ENCODE peak calls at places on chromosomes 5 and 9, in six cellular contexts. One of them, this sample, is unnamed. For H3K9me3, the result is how much of the 10 kb centered on the place peaks cover.

GRCh38 chr5:132556511-132557424 is at the start of gene RAD50:
- DNase-seq in mucosa of descending colon: peak
- DNase-seq in pancreas: peak
- DNase-seq in Panc1: peak
- DNase-seq in heart right ventricle: peak
- DNase-seq in body of pancreas: peak
- DNase-seq in this sample: peak

GRCh38 chr5:109411627-109412026 is 1.9 kb upstream of the PJA2 start:
- DNase-seq in body of pancreas: no peak
- DNase-seq in heart right ventricle: no peak
- DNase-seq in Panc1: no peak
- DNase-seq in pancreas: no peak
- DNase-seq in mucosa of descending colon: no peak
- DNase-seq in this sample: no peak

GRCh38 chr9:468766-469496 is 254.3 kb downstream of the DOCK8 start:
- DNase-seq in mucosa of descending colon: peak
- DNase-seq in Panc1: no peak
- DNase-seq in pancreas: peak
- DNase-seq in body of pancreas: peak
- DNase-seq in heart right ventricle: no peak
- DNase-seq in this sample: no peak

GRCh38 chr5:133527311-133527710 is 85.0 kb downstream of the FSTL4 start:
- DNase-seq in pancreas: no peak
- DNase-seq in body of pancreas: no peak
- DNase-seq in heart right ventricle: no peak
- DNase-seq in mucosa of descending colon: no peak
- DNase-seq in Panc1: no peak
- DNase-seq in this sample: no peak

GRCh38 chr5:178368716-178369300 is 136.2 kb upstream of the PHYKPL start:
- DNase-seq in Panc1: no peak
- DNase-seq in body of pancreas: no peak
- DNase-seq in pancreas: no peak
- DNase-seq in heart right ventricle: no peak
- DNase-seq in mucosa of descending colon: peak
- DNase-seq in this sample: no peak

GRCh38 chr5:52794519-52794918 is 6.8 kb downstream of the ITGA1 start:
- DNase-seq in Panc1: no peak
- DNase-seq in pancreas: no peak
- DNase-seq in heart right ventricle: no peak
- DNase-seq in mucosa of descending colon: no peak
- DNase-seq in body of pancreas: peak
- DNase-seq in this sample: no peak

GRCh38 chr9:129111143-129111761 is at the start of gene PTPA:
- DNase-seq in heart right ventricle: peak
- DNase-seq in Panc1: no peak
- DNase-seq in pancreas: peak
- DNase-seq in mucosa of descending colon: peak
- DNase-seq in body of pancreas: peak
- DNase-seq in this sample: peak

GRCh38 chr5:117889592-117889991 is 1098.8 kb downstream of the DTWD2 start:
- DNase-seq in pancreas: no peak
- DNase-seq in heart right ventricle: no peak
- DNase-seq in mucosa of descending colon: no peak
- DNase-seq in Panc1: no peak
- DNase-seq in body of pancreas: no peak
- DNase-seq in this sample: no peak

GRCh38 chr5:60586307-60586901 is 113.6 kb downstream of the DEPDC1B start:
- DNase-seq in body of pancreas: no peak
- DNase-seq in pancreas: no peak
- DNase-seq in mucosa of descending colon: no peak
- DNase-seq in Panc1: no peak
- DNase-seq in heart right ventricle: no peak
- DNase-seq in this sample: no peak

GRCh38 chr5:96257904-96258303 is 175.1 kb downstream of the PCSK1 start:
- DNase-seq in heart right ventricle: no peak
- DNase-seq in body of pancreas: no peak
- DNase-seq in pancreas: no peak
- DNase-seq in mucosa of descending colon: no peak
- DNase-seq in Panc1: no peak
- DNase-seq in this sample: no peak

GRCh38 chr9:128055222-128056040 is 11.7 kb downstream of the NAIF1 start:
- DNase-seq in Panc1: no peak
- DNase-seq in body of pancreas: peak
- DNase-seq in heart right ventricle: no peak
- DNase-seq in pancreas: peak
- DNase-seq in mucosa of descending colon: no peak
- DNase-seq in this sample: no peak

GRCh38 chr9:34452568-34452967 is 5.8 kb downstream of the FAM219A start:
- DNase-seq in body of pancreas: no peak
- DNase-seq in heart right ventricle: no peak
- DNase-seq in mucosa of descending colon: no peak
- DNase-seq in pancreas: no peak
- DNase-seq in Panc1: no peak
- DNase-seq in this sample: no peak

GRCh38 chr5:150451594-150451993 is 2.1 kb upstream of the RPS14 start:
- DNase-seq in pancreas: no peak
- DNase-seq in mucosa of descending colon: no peak
- DNase-seq in body of pancreas: no peak
- DNase-seq in Panc1: no peak
- DNase-seq in heart right ventricle: no peak
- DNase-seq in this sample: no peak

GRCh38 chr9:131513177-131513576 is 10.5 kb downstream of the POMT1 start:
- DNase-seq in pancreas: no peak
- DNase-seq in heart right ventricle: no peak
- DNase-seq in Panc1: no peak
- DNase-seq in body of pancreas: no peak
- DNase-seq in mucosa of descending colon: no peak
- DNase-seq in this sample: no peak

GRCh38 chr9:131516930-131517329 is 14.1 kb downstream of the UCK1 start:
- DNase-seq in heart right ventricle: no peak
- DNase-seq in pancreas: no peak
- DNase-seq in body of pancreas: no peak
- DNase-seq in Panc1: no peak
- DNase-seq in mucosa of descending colon: no peak
- DNase-seq in this sample: no peak

GRCh38 chr9:131517761-131518190 is 13.3 kb downstream of the UCK1 start:
- DNase-seq in mucosa of descending colon: no peak
- DNase-seq in pancreas: no peak
- DNase-seq in heart right ventricle: no peak
- DNase-seq in Panc1: no peak
- DNase-seq in body of pancreas: no peak
- DNase-seq in this sample: no peak

GRCh38 chr9:131518553-131518952 is 12.5 kb downstream of the UCK1 start:
- DNase-seq in heart right ventricle: no peak
- DNase-seq in mucosa of descending colon: no peak
- DNase-seq in pancreas: no peak
- DNase-seq in body of pancreas: no peak
- DNase-seq in Panc1: no peak
- DNase-seq in this sample: no peak

GRCh38 chr9:131516274-131516565 is 13.5 kb downstream of the POMT1 start:
- DNase-seq in mucosa of descending colon: no peak
- DNase-seq in Panc1: no peak
- DNase-seq in body of pancreas: no peak
- DNase-seq in heart right ventricle: no peak
- DNase-seq in pancreas: no peak
- DNase-seq in this sample: no peak
- H3K9me3 ChIP-seq in mucosa of descending colon: under half
- H3K9me3 ChIP-seq in Panc1: under half
- H3K9me3 ChIP-seq in body of pancreas: under half
- H3K9me3 ChIP-seq in heart right ventricle: under half
- H3K9me3 ChIP-seq in pancreas: under half
- H3K9me3 ChIP-seq in this sample: under half

DNA sequence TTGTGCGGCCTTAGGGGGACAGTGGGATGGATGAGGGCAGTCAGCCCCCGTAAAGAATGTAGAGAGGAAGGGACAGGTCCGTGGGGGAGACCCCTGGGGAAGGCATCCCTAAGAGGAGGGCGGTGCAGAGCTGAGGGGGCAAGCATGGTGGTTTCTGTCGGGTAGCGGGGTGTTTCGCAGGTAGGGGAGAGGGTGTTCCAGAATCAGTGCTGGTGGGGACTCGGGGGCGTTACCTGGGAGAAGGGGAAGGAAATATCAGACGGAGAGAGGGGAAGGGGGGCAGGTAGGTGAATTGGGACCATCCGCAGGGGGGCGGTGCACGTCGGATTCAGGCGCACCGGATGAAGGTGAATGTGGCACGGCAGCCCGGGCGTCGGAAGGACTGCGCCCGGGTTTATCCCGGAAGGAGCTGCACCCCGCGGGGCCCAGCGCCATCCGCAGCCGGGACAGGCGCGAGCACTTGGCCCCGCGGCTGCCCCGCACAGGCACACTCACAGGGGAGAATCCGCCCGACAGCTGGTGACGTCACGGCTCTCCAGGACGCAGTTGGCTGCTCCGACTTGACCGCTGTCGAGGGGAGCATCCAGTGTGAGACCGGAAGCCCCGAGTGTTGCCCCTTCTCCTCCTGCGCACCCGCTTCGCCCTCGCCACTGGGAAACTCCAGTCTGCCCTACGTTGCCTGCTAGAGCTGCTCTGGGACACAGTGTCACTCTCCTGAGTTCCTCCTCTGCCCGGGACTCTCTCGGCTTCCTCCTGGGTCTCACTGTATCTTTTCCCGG is 1.3 kb downstream of the CD72 start:
- DNase-seq in heart right ventricle: peak
- DNase-seq in mucosa of descending colon: peak
- DNase-seq in body of pancreas: peak
- DNase-seq in pancreas: peak
- DNase-seq in Panc1: no peak
- DNase-seq in this sample: peak
- TF ChIP-seq CTCF in heart right ventricle: no peak
- TF ChIP-seq CTCF in mucosa of descending colon: no peak
- TF ChIP-seq CTCF in body of pancreas: peak
- TF ChIP-seq CTCF in pancreas: no peak
- TF ChIP-seq CTCF in Panc1: no peak
- TF ChIP-seq CTCF in this sample: no peak

GRCh38 chr5:39273314-39273954 is 54.1 kb upstream of the FYB1 start:
- DNase-seq in Panc1: no peak
- DNase-seq in pancreas: no peak
- DNase-seq in mucosa of descending colon: no peak
- DNase-seq in heart right ventricle: no peak
- DNase-seq in body of pancreas: no peak
- DNase-seq in this sample: no peak

GRCh38 chr5:39266442-39266841 is 47.1 kb upstream of the FYB1 start:
- DNase-seq in pancreas: no peak
- DNase-seq in heart right ventricle: no peak
- DNase-seq in body of pancreas: no peak
- DNase-seq in Panc1: no peak
- DNase-seq in mucosa of descending colon: no peak
- DNase-seq in this sample: no peak

GRCh38 chr5:39274388-39275085 is 55.2 kb upstream of the FYB1 start:
- DNase-seq in Panc1: no peak
- DNase-seq in mucosa of descending colon: no peak
- DNase-seq in pancreas: no peak
- DNase-seq in body of pancreas: no peak
- DNase-seq in heart right ventricle: no peak
- DNase-seq in this sample: no peak

GRCh38 chr5:39267185-39267584 is 47.8 kb upstream of the FYB1 start:
- DNase-seq in mucosa of descending colon: no peak
- DNase-seq in heart right ventricle: no peak
- DNase-seq in pancreas: no peak
- DNase-seq in Panc1: no peak
- DNase-seq in body of pancreas: no peak
- DNase-seq in this sample: no peak

GRCh38 chr5:39270172-39270848 is 50.9 kb upstream of the FYB1 start:
- DNase-seq in Panc1: no peak
- DNase-seq in heart right ventricle: no peak
- DNase-seq in body of pancreas: no peak
- DNase-seq in pancreas: no peak
- DNase-seq in mucosa of descending colon: no peak
- DNase-seq in this sample: no peak
- H3K4me3 ChIP-seq in Panc1: no peak
- H3K4me3 ChIP-seq in heart right ventricle: no peak
- H3K4me3 ChIP-seq in body of pancreas: no peak
- H3K4me3 ChIP-seq in pancreas: no peak
- H3K4me3 ChIP-seq in mucosa of descending colon: no peak
- H3K4me3 ChIP-seq in this sample: no peak

GRCh38 chr9:103522409-103522808 is 527.3 kb downstream of the CYLC2 start:
- DNase-seq in Panc1: no peak
- DNase-seq in mucosa of descending colon: no peak
- DNase-seq in pancreas: no peak
- DNase-seq in heart right ventricle: no peak
- DNase-seq in body of pancreas: no peak
- DNase-seq in this sample: no peak
- H3K9me3 ChIP-seq in Panc1: under half
- H3K9me3 ChIP-seq in mucosa of descending colon: under half
- H3K9me3 ChIP-seq in pancreas: under half
- H3K9me3 ChIP-seq in heart right ventricle: under half
- H3K9me3 ChIP-seq in body of pancreas: under half
- H3K9me3 ChIP-seq in this sample: under half

GRCh38 chr5:142364251-142365145 is 39.7 kb upstream of the SPRY4 start:
- DNase-seq in Panc1: peak
- DNase-seq in body of pancreas: peak
- DNase-seq in mucosa of descending colon: no peak
- DNase-seq in pancreas: no peak
- DNase-seq in heart right ventricle: peak
- DNase-seq in this sample: peak
- TF ChIP-seq CTCF in Panc1: no peak
- TF ChIP-seq CTCF in body of pancreas: no peak
- TF ChIP-seq CTCF in mucosa of descending colon: no peak
- TF ChIP-seq CTCF in pancreas: no peak
- TF ChIP-seq CTCF in heart right ventricle: no peak
- TF ChIP-seq CTCF in this sample: no peak

GRCh38 chr5:59356813-59357381 is 536.6 kb downstream of the PDE4D start:
- DNase-seq in Panc1: no peak
- DNase-seq in pancreas: no peak
- DNase-seq in mucosa of descending colon: no peak
- DNase-seq in heart right ventricle: peak
- DNase-seq in body of pancreas: no peak
- DNase-seq in this sample: peak
- H3K4me3 ChIP-seq in Panc1: no peak
- H3K4me3 ChIP-seq in pancreas: no peak
- H3K4me3 ChIP-seq in mucosa of descending colon: no peak
- H3K4me3 ChIP-seq in heart right ventricle: no peak
- H3K4me3 ChIP-seq in body of pancreas: no peak
- H3K4me3 ChIP-seq in this sample: peak

DNA sequence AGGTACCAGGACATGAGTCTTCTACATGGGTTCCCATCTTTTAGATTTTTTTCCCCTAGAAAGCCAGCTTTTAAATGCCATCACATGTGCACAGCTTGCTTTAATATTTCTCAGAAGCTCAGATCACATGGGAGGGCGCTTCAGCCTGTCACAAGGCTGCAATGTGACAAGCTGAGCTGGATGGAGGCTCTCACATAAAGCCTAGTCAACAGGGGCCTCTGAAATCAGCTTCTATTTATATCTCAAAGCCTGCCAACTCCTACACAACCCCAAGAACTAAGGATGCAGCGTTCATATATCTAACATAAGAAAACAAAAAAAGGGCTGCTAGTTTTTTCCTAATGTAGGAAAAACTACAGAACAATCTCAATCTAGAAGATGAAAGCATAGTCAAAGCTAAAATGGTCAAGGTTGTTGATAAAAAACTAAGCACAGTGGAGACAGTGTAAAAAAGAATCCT is 2.3 kb downstream of the ZFAND5 start:
- DNase-seq in pancreas: peak
- DNase-seq in body of pancreas: peak
- DNase-seq in heart right ventricle: peak
- DNase-seq in mucosa of descending colon: peak
- DNase-seq in Panc1: peak
- DNase-seq in this sample: no peak
- H3K9me3 ChIP-seq in pancreas: under half
- H3K9me3 ChIP-seq in body of pancreas: under half
- H3K9me3 ChIP-seq in heart right ventricle: under half
- H3K9me3 ChIP-seq in mucosa of descending colon: under half
- H3K9me3 ChIP-seq in Panc1: under half
- H3K9me3 ChIP-seq in this sample: under half

This sample was measured in heart left ventricle.